ENCODE peak calls at places on chromosomes 5 and 9, in seven cellular contexts. One of them, this sample, is unnamed.

GRCh38 chr5:16935271-16936149 is 578 bp downstream of the MYO10 start:
- DNase-seq in NCI-H1092: peak
- DNase-seq in BJ: no peak
- DNase-seq in activated T-helper 2 cell treated with anti-CD3 and anti-CD28 coated beads, Interferon-gamma antibody, Interleukin-2, Interleukin-4, amounts not matched to agents 10 μg/mL and 5 μg/mL and 100 μg/mL, durations not matched to agents 14 hours and 24 hours and 36 hours: peak
- DNase-seq in GM13977: peak
- DNase-seq in AG08396: peak
- DNase-seq in ACHN: peak
- DNase-seq in this sample: peak

GRCh38 chr5:112844489-112844888 is 16.6 kb upstream of the SRP19 start:
- DNase-seq in NCI-H1092: no peak
- DNase-seq in BJ: no peak
- DNase-seq in activated T-helper 2 cell treated with anti-CD3 and anti-CD28 coated beads, Interferon-gamma antibody, Interleukin-2, Interleukin-4, amounts not matched to agents 10 μg/mL and 5 μg/mL and 100 μg/mL, durations not matched to agents 14 hours and 24 hours and 36 hours: no peak
- DNase-seq in GM13977: no peak
- DNase-seq in AG08396: no peak
- DNase-seq in ACHN: no peak
- DNase-seq in this sample: no peak

GRCh38 chr5:149809919-149810691 is 80.0 kb downstream of the PPARGC1B start:
- DNase-seq in NCI-H1092: peak
- DNase-seq in BJ: no peak
- DNase-seq in activated T-helper 2 cell treated with anti-CD3 and anti-CD28 coated beads, Interferon-gamma antibody, Interleukin-2, Interleukin-4, amounts not matched to agents 10 μg/mL and 5 μg/mL and 100 μg/mL, durations not matched to agents 14 hours and 24 hours and 36 hours: no peak
- DNase-seq in GM13977: no peak
- DNase-seq in AG08396: no peak
- DNase-seq in ACHN: no peak
- DNase-seq in this sample: no peak

GRCh38 chr5:43560128-43560527 is 3.3 kb upstream of the PAIP1 start:
- DNase-seq in NCI-H1092: no peak
- DNase-seq in BJ: no peak
- DNase-seq in activated T-helper 2 cell treated with anti-CD3 and anti-CD28 coated beads, Interferon-gamma antibody, Interleukin-2, Interleukin-4, amounts not matched to agents 10 μg/mL and 5 μg/mL and 100 μg/mL, durations not matched to agents 14 hours and 24 hours and 36 hours: no peak
- DNase-seq in GM13977: no peak
- DNase-seq in AG08396: no peak
- DNase-seq in ACHN: no peak
- DNase-seq in this sample: no peak

GRCh38 chr9:78238061-78239038 is 2.5 kb downstream of the CEP78 start:
- DNase-seq in NCI-H1092: no peak
- DNase-seq in BJ: no peak
- DNase-seq in activated T-helper 2 cell treated with anti-CD3 and anti-CD28 coated beads, Interferon-gamma antibody, Interleukin-2, Interleukin-4, amounts not matched to agents 10 μg/mL and 5 μg/mL and 100 μg/mL, durations not matched to agents 14 hours and 24 hours and 36 hours: no peak
- DNase-seq in GM13977: no peak
- DNase-seq in AG08396: no peak
- DNase-seq in ACHN: no peak
- DNase-seq in this sample: no peak

GRCh38 chr5:73387630-73388370 is 60.8 kb downstream of the FOXD1 start:
- DNase-seq in NCI-H1092: no peak
- DNase-seq in BJ: no peak
- DNase-seq in activated T-helper 2 cell treated with anti-CD3 and anti-CD28 coated beads, Interferon-gamma antibody, Interleukin-2, Interleukin-4, amounts not matched to agents 10 μg/mL and 5 μg/mL and 100 μg/mL, durations not matched to agents 14 hours and 24 hours and 36 hours: peak
- DNase-seq in GM13977: no peak
- DNase-seq in AG08396: no peak
- DNase-seq in ACHN: no peak
- DNase-seq in this sample: no peak

GRCh38 chr9:133680976-133681657 is 45.0 kb downstream of the DBH start:
- DNase-seq in NCI-H1092: no peak
- DNase-seq in BJ: no peak
- DNase-seq in activated T-helper 2 cell treated with anti-CD3 and anti-CD28 coated beads, Interferon-gamma antibody, Interleukin-2, Interleukin-4, amounts not matched to agents 10 μg/mL and 5 μg/mL and 100 μg/mL, durations not matched to agents 14 hours and 24 hours and 36 hours: no peak
- DNase-seq in GM13977: no peak
- DNase-seq in AG08396: no peak
- DNase-seq in ACHN: no peak
- DNase-seq in this sample: no peak

GRCh38 chr9:109031241-109031640 is 17.9 kb upstream of the CTNNAL1 start:
- DNase-seq in NCI-H1092: no peak
- DNase-seq in BJ: no peak
- DNase-seq in activated T-helper 2 cell treated with anti-CD3 and anti-CD28 coated beads, Interferon-gamma antibody, Interleukin-2, Interleukin-4, amounts not matched to agents 10 μg/mL and 5 μg/mL and 100 μg/mL, durations not matched to agents 14 hours and 24 hours and 36 hours: no peak
- DNase-seq in GM13977: no peak
- DNase-seq in AG08396: no peak
- DNase-seq in ACHN: no peak
- DNase-seq in this sample: no peak

GRCh38 chr9:15512204-15512603 is 1.4 kb upstream of the PSIP1 start:
- DNase-seq in NCI-H1092: no peak
- DNase-seq in BJ: no peak
- DNase-seq in activated T-helper 2 cell treated with anti-CD3 and anti-CD28 coated beads, Interferon-gamma antibody, Interleukin-2, Interleukin-4, amounts not matched to agents 10 μg/mL and 5 μg/mL and 100 μg/mL, durations not matched to agents 14 hours and 24 hours and 36 hours: no peak
- DNase-seq in GM13977: no peak
- DNase-seq in AG08396: no peak
- DNase-seq in ACHN: no peak
- DNase-seq in this sample: no peak

GRCh38 chr5:141692919-141693848 is 11.2 kb upstream of the ARAP3 start:
- DNase-seq in NCI-H1092: no peak
- DNase-seq in BJ: no peak
- DNase-seq in activated T-helper 2 cell treated with anti-CD3 and anti-CD28 coated beads, Interferon-gamma antibody, Interleukin-2, Interleukin-4, amounts not matched to agents 10 μg/mL and 5 μg/mL and 100 μg/mL, durations not matched to agents 14 hours and 24 hours and 36 hours: peak
- DNase-seq in GM13977: no peak
- DNase-seq in AG08396: no peak
- DNase-seq in ACHN: peak
- DNase-seq in this sample: no peak

GRCh38 chr5:57171818-57172465 is 1.9 kb upstream of the GPBP1 start:
- DNase-seq in NCI-H1092: no peak
- DNase-seq in BJ: no peak
- DNase-seq in activated T-helper 2 cell treated with anti-CD3 and anti-CD28 coated beads, Interferon-gamma antibody, Interleukin-2, Interleukin-4, amounts not matched to agents 10 μg/mL and 5 μg/mL and 100 μg/mL, durations not matched to agents 14 hours and 24 hours and 36 hours: no peak
- DNase-seq in GM13977: no peak
- DNase-seq in AG08396: no peak
- DNase-seq in ACHN: peak
- DNase-seq in this sample: no peak

GRCh38 chr9:18490591-18491370 is 16.8 kb downstream of the ADAMTSL1 start:
- DNase-seq in NCI-H1092: no peak
- DNase-seq in BJ: peak
- DNase-seq in activated T-helper 2 cell treated with anti-CD3 and anti-CD28 coated beads, Interferon-gamma antibody, Interleukin-2, Interleukin-4, amounts not matched to agents 10 μg/mL and 5 μg/mL and 100 μg/mL, durations not matched to agents 14 hours and 24 hours and 36 hours: no peak
- DNase-seq in GM13977: no peak
- DNase-seq in AG08396: peak
- DNase-seq in ACHN: peak
- DNase-seq in this sample: no peak

GRCh38 chr5:106964102-106964501 is 706.6 kb downstream of the EFNA5 start:
- DNase-seq in NCI-H1092: no peak
- DNase-seq in BJ: no peak
- DNase-seq in activated T-helper 2 cell treated with anti-CD3 and anti-CD28 coated beads, Interferon-gamma antibody, Interleukin-2, Interleukin-4, amounts not matched to agents 10 μg/mL and 5 μg/mL and 100 μg/mL, durations not matched to agents 14 hours and 24 hours and 36 hours: no peak
- DNase-seq in GM13977: no peak
- DNase-seq in AG08396: no peak
- DNase-seq in ACHN: peak
- DNase-seq in this sample: no peak

GRCh38 chr5:44885903-44886302 is 77.2 kb downstream of the MRPS30 start:
- DNase-seq in NCI-H1092: no peak
- DNase-seq in BJ: no peak
- DNase-seq in activated T-helper 2 cell treated with anti-CD3 and anti-CD28 coated beads, Interferon-gamma antibody, Interleukin-2, Interleukin-4, amounts not matched to agents 10 μg/mL and 5 μg/mL and 100 μg/mL, durations not matched to agents 14 hours and 24 hours and 36 hours: no peak
- DNase-seq in GM13977: peak
- DNase-seq in AG08396: peak
- DNase-seq in ACHN: peak
- DNase-seq in this sample: no peak

This sample was measured in germinal center.